ENCODE peak calls at places on chromosomes 16 and 17, in six cellular contexts. R is left ventricle myocardium inferior; Q is mammary epithelial cell; V is HCT116; C is CD4-positive, alpha-beta memory T cell; K is AG04450. G is an unnamed sample. For H3K27me3, the result is how much of the 10 kb centered on the place peaks cover.

GRCh38 chr17:82876602-82877391 is 37.0 kb upstream of the ZNF750 start:
- DNase-seq in R (peak), Q (peak), V (peak), C (no peak), K (peak), G (no peak)

GRCh38 chr17:42428141-42428944 is 5.3 kb upstream of the CAVIN1 start:
- DNase-seq in R (no peak), Q (peak), V (peak), C (peak), K (peak), G (peak)

GRCh38 chr17:82592751-82593589 is 55.3 kb downstream of the WDR45B start:
- DNase-seq in R (peak), Q (peak), V (peak), C (peak), K (peak), G (peak)

GRCh38 chr16:50263060-50263909 is 3.1 kb upstream of the ADCY7 start:
- DNase-seq in R (no peak), Q (no peak), V (no peak), C (no peak), K (no peak), G (no peak)

GRCh38 chr16:30710971-30711370 is 12.0 kb downstream of the SRCAP start:
- DNase-seq in R (no peak), Q (no peak), V (no peak), C (no peak), K (no peak), G (no peak)

GRCh38 chr17:27471321-27472269 is 15.3 kb downstream of the KSR1 start:
- DNase-seq in R (no peak), Q (peak), V (peak), C (peak), K (no peak), G (peak)

GRCh38 chr16:13873835-13874438 is 46.0 kb upstream of the ERCC4 start:
- DNase-seq in R (no peak), Q (peak), V (peak), C (no peak), K (no peak), G (no peak)

GRCh38 chr16:54817432-54817831 is 113.2 kb upstream of the IRX5 start:
- DNase-seq in R (no peak), Q (peak), V (no peak), C (no peak), K (no peak), G (no peak)

GRCh38 chr16:87754535-87754934 is 11.3 kb downstream of the KLHDC4 start:
- DNase-seq in R (no peak), Q (no peak), V (no peak), C (no peak), K (no peak), G (no peak)

GRCh38 chr16:11672206-11673090 is 4.2 kb downstream of the SNN start:
- DNase-seq in R (no peak), Q (no peak), V (no peak), C (peak), K (no peak), G (no peak)

GRCh38 chr16:10668322-10669045 is 26.2 kb downstream of the TEKT5 start:
- DNase-seq in R (no peak), Q (no peak), V (no peak), C (no peak), K (no peak), G (no peak)

GRCh38 chr16:74462361-74462760 is 41.1 kb upstream of the CLEC18B start:
- DNase-seq in R (no peak), Q (peak), V (no peak), C (no peak), K (no peak), G (no peak)

GRCh38 chr17:32894245-32894644 is 17.3 kb upstream of the MYO1D start:
- DNase-seq in R (no peak), Q (peak), V (no peak), C (no peak), K (no peak), G (no peak)

GRCh38 chr17:28324272-28324745 is 5.3 kb downstream of the TMEM97 start:
- DNase-seq in R (no peak), Q (no peak), V (no peak), C (no peak), K (no peak), G (no peak)

GRCh38 chr16:1425616-1426370 is 5.1 kb upstream of the PERCC1 start:
- DNase-seq in R (no peak), Q (no peak), V (no peak), C (no peak), K (no peak), G (no peak)

GRCh38 chr17:35002876-35003551 is 22.7 kb downstream of the LIG3 start:
- DNase-seq in R (peak), Q (peak), V (no peak), C (no peak), K (peak), G (no peak)

GRCh38 chr16:88649195-88649923 is 1.5 kb downstream of the CYBA start:
- DNase-seq in R (no peak), Q (no peak), V (no peak), C (no peak), K (no peak), G (no peak)

GRCh38 chr17:47995241-47995935 is 24.5 kb downstream of the CDK5RAP3 start:
- DNase-seq in R (no peak), Q (no peak), V (no peak), C (no peak), K (no peak), G (no peak)

GRCh38 chr17:43614560-43614959 is 47.2 kb downstream of the MEOX1 start:
- DNase-seq in R (no peak), Q (no peak), V (no peak), C (no peak), K (no peak), G (no peak)

GRCh38 chr16:68186877-68187276 is 49.0 kb downstream of the ESRP2 start:
- DNase-seq in R (no peak), Q (no peak), V (no peak), C (no peak), K (no peak), G (no peak)

DNA sequence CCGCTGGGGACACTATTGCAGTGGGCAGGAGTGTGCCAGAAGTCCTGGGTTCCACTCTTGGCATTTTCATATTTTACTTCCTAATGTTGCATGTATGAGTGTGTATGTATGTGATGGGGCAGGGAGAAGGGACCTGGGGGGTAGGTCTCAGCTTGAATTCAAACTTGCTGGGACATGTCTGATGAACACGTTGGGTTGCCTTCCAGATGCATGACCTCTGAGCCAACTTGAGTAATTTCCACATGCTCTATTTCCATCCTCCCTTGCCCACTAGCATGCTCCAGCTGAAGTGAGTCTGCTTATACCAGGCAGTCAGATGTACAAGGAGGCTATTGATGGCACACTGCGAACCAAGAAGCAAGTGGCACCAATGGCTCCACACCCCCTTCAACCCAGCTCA is 32.9 kb upstream of the SRSF1 start:
- DNase-seq in R (no peak), Q (peak), V (no peak), C (no peak), K (no peak), G (no peak)
- H3K27me3 ChIP-seq in R (under half), Q (under half), V (under half), C (under half), K (under half), G (under half)

GRCh38 chr17:76137026-76137350 is 4.1 kb downstream of the FOXJ1 start:
- DNase-seq in R (no peak), Q (no peak), V (no peak), C (no peak), K (no peak), G (no peak)

GRCh38 chr17:76138896-76139248 is 2.2 kb downstream of the FOXJ1 start:
- DNase-seq in R (no peak), Q (no peak), V (no peak), C (no peak), K (no peak), G (no peak)

GRCh38 chr17:76138234-76138895 is 2.7 kb downstream of the FOXJ1 start:
- DNase-seq in R (no peak), Q (no peak), V (no peak), C (no peak), K (no peak), G (no peak)

GRCh38 chr17:76136276-76137025 is 4.6 kb downstream of the FOXJ1 start:
- DNase-seq in R (no peak), Q (no peak), V (no peak), C (no peak), K (no peak), G (no peak)

GRCh38 chr17:76137351-76138233 is 3.5 kb downstream of the FOXJ1 start:
- DNase-seq in R (no peak), Q (no peak), V (no peak), C (no peak), K (no peak), G (no peak)
- H3K27me3 ChIP-seq in R (half or more), Q (under half), V (under half), C (under half), K (half or more), G (under half)

DNA sequence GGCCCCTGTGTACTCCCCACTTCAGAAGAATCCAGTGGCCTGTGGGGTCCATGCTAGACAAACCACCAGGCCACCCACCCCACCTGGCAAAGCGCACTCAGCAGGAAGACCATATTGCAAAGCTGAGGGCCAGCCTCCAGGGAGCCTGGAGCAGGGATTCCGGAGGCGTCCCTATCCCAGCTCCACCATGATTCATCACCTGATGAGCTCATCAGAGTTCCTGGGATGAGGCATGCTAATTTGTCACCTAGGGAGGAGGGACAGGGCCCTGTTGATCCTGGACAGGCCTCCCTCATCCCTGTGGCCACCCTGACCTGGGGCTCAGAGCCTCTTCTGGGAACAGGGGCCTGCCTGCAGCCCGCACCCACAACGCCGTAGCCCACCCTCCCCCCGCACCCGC is 131.6 kb upstream of the PLCG2 start:
- DNase-seq in R (no peak), Q (peak), V (peak), C (no peak), K (no peak), G (no peak)
- H3K27me3 ChIP-seq in R (under half), Q (under half), V (under half), C (under half), K (under half), G (under half)

GRCh38 chr17:36679815-36680467 is 78.6 kb downstream of the MRM1 start:
- DNase-seq in R (no peak), Q (no peak), V (no peak), C (no peak), K (no peak), G (no peak)

GRCh38 chr17:36682804-36683203 is 81.4 kb downstream of the MRM1 start:
- DNase-seq in R (no peak), Q (no peak), V (no peak), C (no peak), K (no peak), G (no peak)

GRCh38 chr17:36686123-36686669 is 84.8 kb downstream of the MRM1 start:
- DNase-seq in R (no peak), Q (peak), V (no peak), C (no peak), K (no peak), G (no peak)

GRCh38 chr17:36680701-36681202 is 79.4 kb downstream of the MRM1 start:
- DNase-seq in R (no peak), Q (no peak), V (no peak), C (no peak), K (no peak), G (no peak)

GRCh38 chr17:36683387-36683786 is 82.0 kb downstream of the MRM1 start:
- DNase-seq in R (no peak), Q (no peak), V (no peak), C (no peak), K (no peak), G (no peak)
- H3K27me3 ChIP-seq in R (half or more), Q (under half), V (under half), C (under half), K (under half), G (under half)

GRCh38 chr17:61400786-61401279 is 1.2 kb downstream of the TBX2 start:
- DNase-seq in R (no peak), Q (no peak), V (no peak), C (no peak), K (no peak), G (no peak)
- H3K27me3 ChIP-seq in R (half or more), Q (under half), V (under half), C (under half), K (under half), G (under half)

GRCh38 chr17:49969134-49969759 is at the start of gene DLX4:
- DNase-seq in R (no peak), Q (no peak), V (no peak), C (no peak), K (no peak), G (no peak)
- H3K27me3 ChIP-seq in R (half or more), Q (half or more), V (under half), C (half or more), K (half or more), G (under half)

GRCh38 chr17:76142044-76143041 is 1.3 kb upstream of the FOXJ1 start:
- DNase-seq in R (no peak), Q (no peak), V (no peak), C (no peak), K (no peak), G (no peak)

GRCh38 chr17:76139801-76140660 is 1.0 kb downstream of the FOXJ1 start:
- DNase-seq in R (no peak), Q (no peak), V (no peak), C (peak), K (no peak), G (no peak)

GRCh38 chr17:76141212-76142043 is at the start of gene FOXJ1:
- DNase-seq in R (peak), Q (peak), V (peak), C (peak), K (peak), G (peak)

GRCh38 chr17:76139261-76139752 is 1.7 kb downstream of the FOXJ1 start:
- DNase-seq in R (no peak), Q (no peak), V (no peak), C (no peak), K (no peak), G (no peak)

GRCh38 chr17:76140661-76141211 is 309 bp downstream of the FOXJ1 start:
- DNase-seq in R (no peak), Q (no peak), V (no peak), C (no peak), K (no peak), G (no peak)
- H3K27me3 ChIP-seq in R (half or more), Q (under half), V (under half), C (under half), K (half or more), G (under half)

GRCh38 chr17:38883592-38884526 is 14.0 kb downstream of the LASP1 start:
- DNase-seq in R (no peak), Q (peak), V (no peak), C (no peak), K (no peak), G (peak)
- H3K27me3 ChIP-seq in R (under half), Q (under half), V (under half), C (under half), K (under half), G (under half)

GRCh38 chr17:74855323-74855722 is 4.4 kb downstream of the GRIN2C start:
- DNase-seq in R (no peak), Q (no peak), V (no peak), C (no peak), K (no peak), G (no peak)
- H3K27me3 ChIP-seq in R (half or more), Q (under half), V (under half), C (under half), K (half or more), G (under half)

G was measured in naive thymus-derived CD4-positive, alpha-beta T cell.